ENCODE peak calls at places on chromosomes 2 and 18, in nine cellular contexts. One of them, this sample, is unnamed.

GRCh38 chr2:228763600-228763999 is 507.5 kb downstream of the PID1 start:
- DNase-seq in mesenchymal stem cell: no peak
- DNase-seq in neural progenitor cell: peak; percentile 80
- DNase-seq in fibroblast of lung: no peak
- DNase-seq in sigmoid colon: no peak
- DNase-seq in right cardiac atrium: no peak
- DNase-seq in naive thymus-derived CD4-positive, alpha-beta T cell: no peak
- DNase-seq in K562: no peak
- DNase-seq in suprapubic skin: no peak
- DNase-seq in this sample: no peak

GRCh38 chr2:229520582-229521221 is 193.7 kb downstream of the DNER start:
- DNase-seq in fibroblast of lung: peak; percentile 33
- DNase-seq in mesenchymal stem cell: no peak
- DNase-seq in naive thymus-derived CD4-positive, alpha-beta T cell: no peak
- DNase-seq in right cardiac atrium: peak; percentile 88
- DNase-seq in suprapubic skin: peak; percentile 82
- DNase-seq in neural progenitor cell: no peak
- DNase-seq in sigmoid colon: peak; percentile 81
- DNase-seq in K562: no peak
- DNase-seq in this sample: peak; percentile 75

GRCh38 chr2:205596581-205596980 is 85.7 kb upstream of the NRP2 start:
- DNase-seq in fibroblast of lung: no peak
- DNase-seq in naive thymus-derived CD4-positive, alpha-beta T cell: no peak
- DNase-seq in right cardiac atrium: no peak
- DNase-seq in K562: no peak
- DNase-seq in mesenchymal stem cell: no peak
- DNase-seq in sigmoid colon: no peak
- DNase-seq in suprapubic skin: no peak
- DNase-seq in neural progenitor cell: no peak
- DNase-seq in this sample: no peak

GRCh38 chr2:174688079-174688478 is 76.2 kb downstream of the CHRNA1 start:
- DNase-seq in suprapubic skin: no peak
- DNase-seq in mesenchymal stem cell: peak; percentile 49
- DNase-seq in fibroblast of lung: peak; percentile 68
- DNase-seq in sigmoid colon: no peak
- DNase-seq in K562: no peak
- DNase-seq in naive thymus-derived CD4-positive, alpha-beta T cell: peak; percentile 63
- DNase-seq in right cardiac atrium: no peak
- DNase-seq in neural progenitor cell: no peak
- DNase-seq in this sample: no peak

GRCh38 chr18:35127201-35127600 is 86.0 kb downstream of the MAPRE2 start:
- DNase-seq in neural progenitor cell: peak; percentile 47
- DNase-seq in K562: peak; percentile 35
- DNase-seq in suprapubic skin: no peak
- DNase-seq in right cardiac atrium: no peak
- DNase-seq in sigmoid colon: no peak
- DNase-seq in fibroblast of lung: peak; percentile 16
- DNase-seq in naive thymus-derived CD4-positive, alpha-beta T cell: no peak
- DNase-seq in mesenchymal stem cell: no peak
- DNase-seq in this sample: no peak

GRCh38 chr18:62524443-62525200 is 1.8 kb downstream of the ZCCHC2 start:
- DNase-seq in sigmoid colon: peak; percentile 79
- DNase-seq in mesenchymal stem cell: peak; percentile 73
- DNase-seq in right cardiac atrium: peak; percentile 83
- DNase-seq in fibroblast of lung: peak; percentile 44
- DNase-seq in K562: peak; percentile 17
- DNase-seq in suprapubic skin: no peak
- DNase-seq in neural progenitor cell: peak; percentile 75
- DNase-seq in naive thymus-derived CD4-positive, alpha-beta T cell: peak; percentile 70
- DNase-seq in this sample: peak; percentile 51

GRCh38 chr2:24920813-24921441 is 890 bp upstream of the ADCY3 start:
- DNase-seq in suprapubic skin: no peak
- DNase-seq in mesenchymal stem cell: peak; percentile 38
- DNase-seq in fibroblast of lung: no peak
- DNase-seq in K562: no peak
- DNase-seq in sigmoid colon: no peak
- DNase-seq in naive thymus-derived CD4-positive, alpha-beta T cell: no peak
- DNase-seq in right cardiac atrium: no peak
- DNase-seq in neural progenitor cell: peak; percentile 45
- DNase-seq in this sample: no peak

GRCh38 chr2:10658041-10658913 is 31.5 kb downstream of the NOL10 start:
- DNase-seq in mesenchymal stem cell: peak; percentile 72
- DNase-seq in right cardiac atrium: no peak
- DNase-seq in sigmoid colon: no peak
- DNase-seq in neural progenitor cell: no peak
- DNase-seq in suprapubic skin: no peak
- DNase-seq in fibroblast of lung: peak; percentile 59
- DNase-seq in naive thymus-derived CD4-positive, alpha-beta T cell: no peak
- DNase-seq in K562: no peak
- DNase-seq in this sample: no peak

GRCh38 chr2:170745263-170745662 is 24.9 kb upstream of the ERICH2 start:
- DNase-seq in sigmoid colon: no peak
- DNase-seq in fibroblast of lung: no peak
- DNase-seq in suprapubic skin: no peak
- DNase-seq in K562: no peak
- DNase-seq in naive thymus-derived CD4-positive, alpha-beta T cell: no peak
- DNase-seq in neural progenitor cell: no peak
- DNase-seq in mesenchymal stem cell: no peak
- DNase-seq in right cardiac atrium: no peak
- DNase-seq in this sample: no peak

DNA sequence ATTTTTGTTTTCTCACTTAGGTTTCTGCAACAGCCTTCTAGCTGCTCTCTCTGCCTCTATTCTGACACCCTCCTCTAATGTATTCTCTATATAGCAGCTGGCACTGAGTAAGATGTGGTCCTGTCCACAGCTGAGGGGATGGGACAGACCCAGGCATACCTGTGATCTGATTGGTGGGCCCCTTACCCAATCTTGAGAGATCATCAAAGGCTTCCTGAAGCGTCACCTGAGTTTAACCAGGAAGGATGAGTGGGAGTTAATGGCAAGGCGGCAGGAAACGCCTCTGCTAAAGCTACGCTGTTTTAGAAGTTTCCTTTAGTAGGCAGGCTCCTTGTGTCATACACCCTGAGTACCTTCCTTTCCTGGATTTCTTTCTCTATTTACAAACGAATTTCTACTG is 5.7 kb upstream of the TET3 start:
- DNase-seq in mesenchymal stem cell: no peak
- DNase-seq in K562: no peak
- DNase-seq in sigmoid colon: no peak
- DNase-seq in fibroblast of lung: no peak
- DNase-seq in naive thymus-derived CD4-positive, alpha-beta T cell: peak; percentile 83
- DNase-seq in neural progenitor cell: no peak
- DNase-seq in right cardiac atrium: no peak
- DNase-seq in suprapubic skin: no peak
- DNase-seq in this sample: no peak
- H3K4me1 ChIP-seq in mesenchymal stem cell: peaks cover 18% of the 10 kb centered on the region
- H3K4me1 ChIP-seq in K562: peaks cover 33% of the 10 kb centered on the region
- H3K4me1 ChIP-seq in sigmoid colon: peaks cover 11% of the 10 kb centered on the region
- H3K4me1 ChIP-seq in fibroblast of lung: peaks cover 7% of the 10 kb centered on the region
- H3K4me1 ChIP-seq in naive thymus-derived CD4-positive, alpha-beta T cell: peaks cover 57% of the 10 kb centered on the region
- H3K4me1 ChIP-seq in neural progenitor cell: peaks cover 13% of the 10 kb centered on the region
- H3K4me1 ChIP-seq in right cardiac atrium: peaks cover 7% of the 10 kb centered on the region
- H3K4me1 ChIP-seq in suprapubic skin: peaks cover 52% of the 10 kb centered on the region
- H3K4me1 ChIP-seq in this sample: no peaks in the 10 kb centered on the region

DNA sequence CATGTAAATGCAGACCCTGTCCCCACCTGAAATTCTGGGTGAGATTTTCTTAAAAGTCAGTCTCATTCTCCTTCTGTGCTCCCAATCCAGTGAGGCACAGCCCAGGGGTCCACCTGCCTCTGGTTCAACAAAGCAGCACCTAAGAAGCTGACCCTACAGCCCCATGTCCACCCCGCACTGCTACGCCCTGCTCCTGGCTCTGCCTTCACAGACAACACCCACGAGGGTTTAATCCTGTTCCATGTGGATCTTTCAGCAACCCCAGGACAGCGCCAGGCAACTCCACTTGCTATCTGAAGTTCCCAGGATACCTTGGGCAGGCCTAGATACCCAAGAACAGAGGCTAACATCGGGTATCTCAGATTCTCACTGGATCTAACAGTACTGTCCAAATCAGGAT is 44.9 kb downstream of the HDLBP start:
- DNase-seq in mesenchymal stem cell: no peak
- DNase-seq in sigmoid colon: no peak
- DNase-seq in K562: no peak
- DNase-seq in suprapubic skin: no peak
- DNase-seq in right cardiac atrium: no peak
- DNase-seq in fibroblast of lung: no peak
- DNase-seq in naive thymus-derived CD4-positive, alpha-beta T cell: no peak
- DNase-seq in neural progenitor cell: no peak
- DNase-seq in this sample: no peak
- H3K27ac ChIP-seq in mesenchymal stem cell: no peak overlapping the region
- H3K27ac ChIP-seq in sigmoid colon: peak overlapping the region; percentile 98
- H3K27ac ChIP-seq in K562: no peak overlapping the region
- H3K27ac ChIP-seq in suprapubic skin: no peak overlapping the region
- H3K27ac ChIP-seq in right cardiac atrium: no peak overlapping the region
- H3K27ac ChIP-seq in fibroblast of lung: peak overlapping the region; percentile 7
- H3K27ac ChIP-seq in naive thymus-derived CD4-positive, alpha-beta T cell: no peak overlapping the region
- H3K27ac ChIP-seq in neural progenitor cell: no peak overlapping the region
- H3K27ac ChIP-seq in this sample: peak overlapping the region; percentile 95

GRCh38 chr18:7535436-7536190 is 31.5 kb upstream of the PTPRM start:
- DNase-seq in right cardiac atrium: no peak
- DNase-seq in neural progenitor cell: no peak
- DNase-seq in suprapubic skin: no peak
- DNase-seq in fibroblast of lung: no peak
- DNase-seq in naive thymus-derived CD4-positive, alpha-beta T cell: no peak
- DNase-seq in K562: no peak
- DNase-seq in sigmoid colon: no peak
- DNase-seq in mesenchymal stem cell: peak; percentile 6
- DNase-seq in this sample: no peak
- H3K4me3 ChIP-seq in right cardiac atrium: no peak overlapping the region
- H3K4me3 ChIP-seq in neural progenitor cell: no peak overlapping the region
- H3K4me3 ChIP-seq in suprapubic skin: no peak overlapping the region
- H3K4me3 ChIP-seq in fibroblast of lung: no peak overlapping the region
- H3K4me3 ChIP-seq in naive thymus-derived CD4-positive, alpha-beta T cell: no peak overlapping the region
- H3K4me3 ChIP-seq in K562: no peak overlapping the region
- H3K4me3 ChIP-seq in sigmoid colon: no peak overlapping the region
- H3K4me3 ChIP-seq in mesenchymal stem cell: no peak overlapping the region
- H3K4me3 ChIP-seq in this sample: no peak overlapping the region

GRCh38 chr2:42095923-42096408 is 48.1 kb downstream of the PKDCC start:
- DNase-seq in sigmoid colon: peak; percentile 86
- DNase-seq in naive thymus-derived CD4-positive, alpha-beta T cell: peak; percentile 78
- DNase-seq in right cardiac atrium: peak; percentile 90
- DNase-seq in K562: peak; percentile 43
- DNase-seq in fibroblast of lung: peak; percentile 88
- DNase-seq in suprapubic skin: no peak
- DNase-seq in mesenchymal stem cell: peak; percentile 74
- DNase-seq in neural progenitor cell: peak; percentile 68
- DNase-seq in this sample: peak; percentile 61

GRCh38 chr2:42092084-42092996 is 44.5 kb downstream of the PKDCC start:
- DNase-seq in fibroblast of lung: no peak
- DNase-seq in neural progenitor cell: peak; percentile 48
- DNase-seq in sigmoid colon: no peak
- DNase-seq in right cardiac atrium: no peak
- DNase-seq in suprapubic skin: peak; percentile 47
- DNase-seq in naive thymus-derived CD4-positive, alpha-beta T cell: no peak
- DNase-seq in mesenchymal stem cell: peak; percentile 40
- DNase-seq in K562: no peak
- DNase-seq in this sample: no peak

GRCh38 chr2:42091671-42092070 is 43.9 kb downstream of the PKDCC start:
- DNase-seq in fibroblast of lung: no peak
- DNase-seq in mesenchymal stem cell: no peak
- DNase-seq in sigmoid colon: no peak
- DNase-seq in K562: no peak
- DNase-seq in suprapubic skin: no peak
- DNase-seq in neural progenitor cell: no peak
- DNase-seq in naive thymus-derived CD4-positive, alpha-beta T cell: no peak
- DNase-seq in right cardiac atrium: no peak
- DNase-seq in this sample: no peak

GRCh38 chr2:42096869-42097591 is 49.2 kb downstream of the PKDCC start:
- DNase-seq in neural progenitor cell: no peak
- DNase-seq in K562: no peak
- DNase-seq in mesenchymal stem cell: no peak
- DNase-seq in right cardiac atrium: no peak
- DNase-seq in fibroblast of lung: no peak
- DNase-seq in suprapubic skin: no peak
- DNase-seq in sigmoid colon: no peak
- DNase-seq in naive thymus-derived CD4-positive, alpha-beta T cell: no peak
- DNase-seq in this sample: no peak

DNA sequence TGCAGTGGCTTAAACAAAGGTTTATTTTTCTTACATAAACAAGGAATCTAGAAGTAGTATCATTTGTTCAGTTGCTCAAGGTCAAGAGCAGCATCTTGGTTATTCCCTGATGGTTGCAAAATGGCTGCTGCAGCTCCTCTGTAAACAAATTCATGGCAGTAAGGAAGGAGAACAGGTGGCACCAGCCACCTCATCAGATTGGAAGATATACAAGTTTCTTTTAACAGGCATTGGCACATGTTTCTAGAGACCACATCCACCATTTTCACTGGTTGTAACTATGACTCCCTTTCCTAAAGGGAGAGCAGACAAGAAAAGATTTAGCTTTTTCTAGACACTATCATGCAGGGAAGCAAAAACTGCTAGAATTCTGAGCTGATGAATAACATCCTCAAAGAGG is 46.3 kb downstream of the PKDCC start:
- DNase-seq in suprapubic skin: no peak
- DNase-seq in K562: no peak
- DNase-seq in mesenchymal stem cell: no peak
- DNase-seq in fibroblast of lung: no peak
- DNase-seq in right cardiac atrium: no peak
- DNase-seq in naive thymus-derived CD4-positive, alpha-beta T cell: no peak
- DNase-seq in neural progenitor cell: no peak
- DNase-seq in sigmoid colon: no peak
- DNase-seq in this sample: no peak
- H3K4me1 ChIP-seq in suprapubic skin: peaks cover 30% of the 10 kb centered on the region
- H3K4me1 ChIP-seq in K562: peaks cover 3% of the 10 kb centered on the region
- H3K4me1 ChIP-seq in mesenchymal stem cell: peaks cover 2% of the 10 kb centered on the region
- H3K4me1 ChIP-seq in fibroblast of lung: peaks cover 7% of the 10 kb centered on the region
- H3K4me1 ChIP-seq in right cardiac atrium: peaks cover 3% of the 10 kb centered on the region
- H3K4me1 ChIP-seq in naive thymus-derived CD4-positive, alpha-beta T cell: peaks cover 20% of the 10 kb centered on the region
- H3K4me1 ChIP-seq in neural progenitor cell: peaks cover 16% of the 10 kb centered on the region
- H3K4me1 ChIP-seq in sigmoid colon: no peaks in the 10 kb centered on the region
- H3K4me1 ChIP-seq in this sample: no peaks in the 10 kb centered on the region

GRCh38 chr2:26765475-26766200 is 1.6 kb downstream of the SLC35F6 start:
- DNase-seq in neural progenitor cell: no peak
- DNase-seq in naive thymus-derived CD4-positive, alpha-beta T cell: no peak
- DNase-seq in suprapubic skin: no peak
- DNase-seq in sigmoid colon: no peak
- DNase-seq in K562: no peak
- DNase-seq in mesenchymal stem cell: no peak
- DNase-seq in right cardiac atrium: no peak
- DNase-seq in fibroblast of lung: no peak
- DNase-seq in this sample: no peak
- H3K27ac ChIP-seq in neural progenitor cell: no peak overlapping the region
- H3K27ac ChIP-seq in naive thymus-derived CD4-positive, alpha-beta T cell: peak overlapping the region; percentile 82
- H3K27ac ChIP-seq in suprapubic skin: peak overlapping the region; percentile 88
- H3K27ac ChIP-seq in sigmoid colon: peak overlapping the region; percentile 96
- H3K27ac ChIP-seq in K562: peak overlapping the region; percentile 84
- H3K27ac ChIP-seq in mesenchymal stem cell: no peak overlapping the region
- H3K27ac ChIP-seq in right cardiac atrium: no peak overlapping the region
- H3K27ac ChIP-seq in fibroblast of lung: peak overlapping the region; percentile 92
- H3K27ac ChIP-seq in this sample: peak overlapping the region; percentile 92

This sample was measured in uterus.